ENCODE peak calls at places on chromosomes 11 and 22, in ten cellular contexts. O is hippocampal formation; T is RWPE1; Y is astrocyte of the cerebellum; P is central memory CD4-positive, alpha-beta T cell; A is CMK; K is activated CD4-positive, alpha-beta memory T cell treated with anti-CD3 and anti-CD28 coated beads for 36 hours; X is MM.1S; M is ovary; N is amniotic stem cell. R is an unnamed sample.

GRCh38 chr11:68817554-68817953 is 24.2 kb downstream of the CPT1A start:
- DNase-seq in M (no peak), N (no peak), Y (no peak), K (no peak), X (no peak), T (no peak), A (no peak), P (no peak), O (no peak), R (no peak)

GRCh38 chr11:45089251-45089650 is 57.2 kb upstream of the PRDM11 start:
- DNase-seq in Y (peak; percentile 85), X (no peak), A (no peak), K (no peak), T (peak; percentile 50), N (peak; percentile 63), M (peak; percentile 77), O (no peak), P (no peak), R (peak; percentile 82)

GRCh38 chr22:32708835-32709234 is 92.7 kb upstream of the TIMP3 start:
- DNase-seq in P (no peak), O (no peak), N (peak; percentile 52), X (no peak), T (no peak), A (no peak), Y (no peak), K (no peak), M (no peak), R (peak; percentile 18)

GRCh38 chr11:34261095-34261494 is 96.7 kb downstream of the ABTB2 start:
- DNase-seq in T (no peak), M (no peak), O (no peak), Y (no peak), N (no peak), P (no peak), X (no peak), K (no peak), A (no peak), R (no peak)

GRCh38 chr11:10350341-10350740 is 45.5 kb downstream of the ADM start:
- DNase-seq in P (no peak), N (no peak), A (no peak), K (no peak), X (no peak), Y (no peak), O (no peak), M (no peak), T (peak; percentile 67), R (peak; percentile 57)

GRCh38 chr11:48538991-48539390 is 50.4 kb downstream of the OR4A47 start:
- DNase-seq in P (no peak), Y (no peak), K (no peak), A (no peak), T (no peak), X (no peak), O (no peak), M (no peak), N (no peak), R (no peak)

GRCh38 chr11:63560506-63561179 is 2.5 kb downstream of the PLAAT2 start:
- DNase-seq in T (no peak), A (no peak), M (no peak), X (no peak), P (peak; percentile 10), Y (no peak), O (no peak), K (no peak), N (no peak), R (no peak)

GRCh38 chr11:61514050-61514917 is 5.7 kb downstream of the LRRC10B start:
- DNase-seq in Y (no peak), K (no peak), A (no peak), P (no peak), N (no peak), T (no peak), O (no peak), X (no peak), M (no peak), R (no peak)

GRCh38 chr11:10669258-10670033 is 24.1 kb downstream of the IRAG1 start:
- DNase-seq in N (no peak), X (peak; percentile 33), K (no peak), Y (no peak), M (no peak), T (no peak), A (no peak), P (no peak), O (no peak), R (peak; percentile 58)

GRCh38 chr11:47342854-47343253 is 9.6 kb downstream of the MYBPC3 start:
- DNase-seq in O (no peak), X (no peak), P (no peak), K (no peak), T (no peak), A (no peak), Y (no peak), M (no peak), N (no peak), R (no peak)